ENCODE peak calls at places on chromosomes 13 and 19, in four cellular contexts. B is MG63, K is AG08396, A is breast epithelium. O is an unnamed sample.

GRCh38 chr19:1862424-1863307 is 713 bp downstream of the KLF16 start:
- DNase-seq in B (peak), K (peak), A (no peak), O (no peak)

GRCh38 chr13:43662976-43663375 is 123.8 kb downstream of the ENOX1 start:
- DNase-seq in B (no peak), K (no peak), A (no peak), O (no peak)

GRCh38 chr13:101648766-101649489 is 196.5 kb downstream of the ITGBL1 start:
- DNase-seq in B (no peak), K (no peak), A (no peak), O (no peak)

GRCh38 chr13:59364508-59365187 is 799.1 kb downstream of the DIAPH3 start:
- DNase-seq in B (no peak), K (no peak), A (no peak), O (no peak)

GRCh38 chr13:26539738-26540292 is 17.7 kb upstream of the WASF3 start:
- DNase-seq in B (no peak), K (no peak), A (no peak), O (no peak)

GRCh38 chr19:41864374-41864773 is 4.3 kb downstream of the RPS19 start:
- DNase-seq in B (no peak), K (no peak), A (no peak), O (no peak)

GRCh38 chr13:96948127-96948526 is 46.1 kb downstream of the OXGR1 start:
- DNase-seq in B (no peak), K (no peak), A (no peak), O (no peak)

GRCh38 chr13:35621989-35622388 is 145.5 kb upstream of the MAB21L1 start:
- DNase-seq in B (no peak), K (no peak), A (no peak), O (no peak)

GRCh38 chr13:40193290-40194203 is 472.9 kb downstream of the FOXO1 start:
- DNase-seq in B (peak), K (no peak), A (no peak), O (no peak)

GRCh38 chr19:37506387-37507166 is at the start of gene ZNF793:
- DNase-seq in B (no peak), K (peak), A (peak), O (peak)

GRCh38 chr19:3977242-3978143 is 6.6 kb upstream of the DAPK3 start:
- DNase-seq in B (no peak), K (no peak), A (no peak), O (no peak)

GRCh38 chr13:48233886-48234488 is 981 bp downstream of the ITM2B start:
- DNase-seq in B (no peak), K (no peak), A (no peak), O (no peak)

GRCh38 chr13:110965038-110965754 is 50.3 kb upstream of the ANKRD10 start:
- DNase-seq in B (peak), K (no peak), A (no peak), O (no peak)

GRCh38 chr19:54190942-54191670 is at the start of gene TSEN34:
- DNase-seq in B (peak), K (peak), A (no peak), O (no peak)

GRCh38 chr19:3520166-3521103 is 14.3 kb downstream of the FZR1 start:
- DNase-seq in B (no peak), K (no peak), A (peak), O (no peak)

GRCh38 chr13:39144941-39145533 is 106.8 kb downstream of the NHLRC3 start:
- DNase-seq in B (peak), K (peak), A (no peak), O (no peak)

GRCh38 chr13:45838171-45838745 is 13.3 kb downstream of the SIAH3 start:
- DNase-seq in B (peak), K (no peak), A (no peak), O (no peak)

GRCh38 chr13:75123428-75123827 is 358.5 kb downstream of the TBC1D4 start:
- DNase-seq in B (no peak), K (no peak), A (no peak), O (no peak)

GRCh38 chr19:29945433-29945832 is 3.4 kb downstream of the URI1 start:
- DNase-seq in B (no peak), K (peak), A (no peak), O (no peak)

GRCh38 chr13:73519720-73520119 is 460.9 kb downstream of the KLF5 start:
- DNase-seq in B (no peak), K (no peak), A (no peak), O (no peak)

GRCh38 chr13:52359534-52359933 is 46.4 kb downstream of the THSD1 start:
- DNase-seq in B (no peak), K (no peak), A (no peak), O (no peak)

GRCh38 chr13:47175172-47175806 is 278.4 kb upstream of the HTR2A start:
- DNase-seq in B (no peak), K (peak), A (no peak), O (no peak)

GRCh38 chr13:113453962-113454361 is 674 bp upstream of the ADPRHL1 start:
- DNase-seq in B (no peak), K (no peak), A (no peak), O (no peak)

GRCh38 chr19:31140717-31141116 is 208.5 kb downstream of the TSHZ3 start:
- DNase-seq in B (peak), K (no peak), A (no peak), O (no peak)

GRCh38 chr19:45275370-45275971 is 24.4 kb downstream of the MARK4 start:
- DNase-seq in B (no peak), K (no peak), A (no peak), O (no peak)

GRCh38 chr13:108508263-108508662 is 121.1 kb upstream of the MYO16 start:
- DNase-seq in B (no peak), K (no peak), A (no peak), O (no peak)

GRCh38 chr19:34428549-34429285 is 536 bp downstream of the UBA2 start:
- DNase-seq in B (peak), K (peak), A (no peak), O (peak)

GRCh38 chr13:37187110-37187509 is 81.6 kb upstream of the CSNK1A1L start:
- DNase-seq in B (no peak), K (no peak), A (no peak), O (no peak)

GRCh38 chr19:811007-811434 is 10.7 kb downstream of the PLPPR3 start:
- DNase-seq in B (no peak), K (peak), A (no peak), O (no peak)

GRCh38 chr13:27789495-27790303 is 2.6 kb upstream of the GSX1 start:
- DNase-seq in B (no peak), K (no peak), A (no peak), O (no peak)